ENCODE peak calls at places on chromosomes 6 and 20, in ten cellular contexts. O is brain microvascular endothelial cell; H is CD4-positive, CD25-positive, alpha-beta regulatory T cell; T is CD4-positive, alpha-beta memory T cell; R is fibroblast of mammary gland; U is WTC11; A is left cardiac atrium; C is RPMI7951; M is activated CD4-positive, alpha-beta T cell treated with anti-CD3 and anti-CD28 coated beads for 36 hours; I is KG1. L is an unnamed sample.

GRCh38 chr6:37005061-37005810 is at the start of gene FGD2:
- DNase-seq in O (no peak), H (no peak), T (no peak), M (no peak), A (no peak), I (peak; percentile 16), C (no peak), R (no peak), U (no peak), L (no peak)

GRCh38 chr20:58192567-58192966 is 35.9 kb downstream of the ANKRD60 start:
- DNase-seq in M (peak; percentile 64), U (peak; percentile 75), O (no peak), H (no peak), T (no peak), I (no peak), A (no peak), C (no peak), R (no peak), L (peak; percentile 46)

GRCh38 chr6:160040055-160040454 is 71.2 kb downstream of the IGF2R start:
- DNase-seq in H (no peak), C (no peak), U (no peak), A (no peak), T (no peak), O (no peak), M (no peak), I (no peak), R (no peak), L (no peak)

GRCh38 chr6:165663736-165664552 is 903 bp upstream of the PDE10A start:
- DNase-seq in I (no peak), R (peak; percentile 18), U (peak; percentile 44), T (no peak), A (no peak), M (no peak), C (no peak), H (peak; percentile 1), O (peak; percentile 27), L (no peak)

GRCh38 chr6:132819405-132820145 is 5.2 kb downstream of the RPS12 start:
- DNase-seq in M (no peak), R (peak; percentile 63), T (no peak), H (no peak), I (no peak), A (no peak), U (no peak), O (no peak), C (no peak), L (no peak)

GRCh38 chr6:99334526-99335127 is 14.8 kb downstream of the FAXC start:
- DNase-seq in A (no peak), H (peak; percentile 46), M (peak; percentile 36), O (peak; percentile 68), T (no peak), R (peak; percentile 63), I (no peak), U (no peak), C (peak; percentile 59), L (peak; percentile 51)

GRCh38 chr20:10621159-10621558 is 52.6 kb downstream of the JAG1 start:
- DNase-seq in I (no peak), H (no peak), C (no peak), R (no peak), U (no peak), O (no peak), A (no peak), M (no peak), T (no peak), L (no peak)

GRCh38 chr20:4150095-4150492 is 134.7 kb upstream of the RNF24 start:
- DNase-seq in M (no peak), A (no peak), T (no peak), R (peak; percentile 54), C (peak; percentile 68), H (no peak), O (peak; percentile 28), I (no peak), U (no peak), L (no peak)

L was measured in HAP-1.